ENCODE peak calls at places on chromosomes 3 and 15, in eight cellular contexts. One of them, this sample, is unnamed.

GRCh38 chr15:96560246-96560895 is 229.9 kb downstream of the NR2F2 start:
- DNase-seq in NCI-H1092 treated with DMSO at 0.1 percent for 48 hours: no peak
- DNase-seq in AG04450: no peak
- DNase-seq in CD8-positive, alpha-beta T cell: no peak
- DNase-seq in AG09309: no peak
- DNase-seq in HFFc6: no peak
- DNase-seq in memory B cell: no peak
- DNase-seq in WTC11: no peak
- DNase-seq in this sample: no peak

GRCh38 chr3:100634493-100635272 is 25.3 kb downstream of the ADGRG7 start:
- DNase-seq in NCI-H1092 treated with DMSO at 0.1 percent for 48 hours: no peak
- DNase-seq in AG04450: no peak
- DNase-seq in CD8-positive, alpha-beta T cell: no peak
- DNase-seq in AG09309: no peak
- DNase-seq in HFFc6: peak
- DNase-seq in memory B cell: peak
- DNase-seq in WTC11: no peak
- DNase-seq in this sample: no peak

GRCh38 chr3:196163687-196164493 is 47.3 kb downstream of the ZDHHC19 start:
- DNase-seq in NCI-H1092 treated with DMSO at 0.1 percent for 48 hours: no peak
- DNase-seq in AG04450: no peak
- DNase-seq in CD8-positive, alpha-beta T cell: no peak
- DNase-seq in AG09309: no peak
- DNase-seq in HFFc6: no peak
- DNase-seq in memory B cell: no peak
- DNase-seq in WTC11: no peak
- DNase-seq in this sample: no peak

GRCh38 chr3:134934933-134935332 is 139.9 kb downstream of the EPHB1 start:
- DNase-seq in NCI-H1092 treated with DMSO at 0.1 percent for 48 hours: no peak
- DNase-seq in AG04450: no peak
- DNase-seq in CD8-positive, alpha-beta T cell: no peak
- DNase-seq in AG09309: no peak
- DNase-seq in HFFc6: no peak
- DNase-seq in memory B cell: no peak
- DNase-seq in WTC11: no peak
- DNase-seq in this sample: peak

GRCh38 chr3:52053307-52054304 is 2.8 kb downstream of the DUSP7 start:
- DNase-seq in NCI-H1092 treated with DMSO at 0.1 percent for 48 hours: no peak
- DNase-seq in AG04450: no peak
- DNase-seq in CD8-positive, alpha-beta T cell: no peak
- DNase-seq in AG09309: no peak
- DNase-seq in HFFc6: peak
- DNase-seq in memory B cell: no peak
- DNase-seq in WTC11: no peak
- DNase-seq in this sample: no peak

GRCh38 chr3:12367346-12367745 is 78.5 kb downstream of the PPARG start:
- DNase-seq in NCI-H1092 treated with DMSO at 0.1 percent for 48 hours: no peak
- DNase-seq in AG04450: no peak
- DNase-seq in CD8-positive, alpha-beta T cell: no peak
- DNase-seq in AG09309: no peak
- DNase-seq in HFFc6: no peak
- DNase-seq in memory B cell: no peak
- DNase-seq in WTC11: no peak
- DNase-seq in this sample: no peak

GRCh38 chr15:59303641-59304433 is 68.8 kb downstream of the MYO1E start:
- DNase-seq in NCI-H1092 treated with DMSO at 0.1 percent for 48 hours: no peak
- DNase-seq in AG04450: no peak
- DNase-seq in CD8-positive, alpha-beta T cell: no peak
- DNase-seq in AG09309: no peak
- DNase-seq in HFFc6: peak
- DNase-seq in memory B cell: no peak
- DNase-seq in WTC11: no peak
- DNase-seq in this sample: no peak

GRCh38 chr15:70530503-70530902 is 232.9 kb downstream of the UACA start:
- DNase-seq in NCI-H1092 treated with DMSO at 0.1 percent for 48 hours: no peak
- DNase-seq in AG04450: no peak
- DNase-seq in CD8-positive, alpha-beta T cell: no peak
- DNase-seq in AG09309: no peak
- DNase-seq in HFFc6: no peak
- DNase-seq in memory B cell: no peak
- DNase-seq in WTC11: no peak
- DNase-seq in this sample: no peak

GRCh38 chr3:195011231-195011834 is 259.6 kb downstream of the XXYLT1 start:
- DNase-seq in NCI-H1092 treated with DMSO at 0.1 percent for 48 hours: no peak
- DNase-seq in AG04450: no peak
- DNase-seq in CD8-positive, alpha-beta T cell: no peak
- DNase-seq in AG09309: no peak
- DNase-seq in HFFc6: no peak
- DNase-seq in memory B cell: no peak
- DNase-seq in WTC11: no peak
- DNase-seq in this sample: peak

GRCh38 chr15:99711685-99712084 is 21.6 kb downstream of the LYSMD4 start:
- DNase-seq in NCI-H1092 treated with DMSO at 0.1 percent for 48 hours: no peak
- DNase-seq in AG04450: no peak
- DNase-seq in CD8-positive, alpha-beta T cell: no peak
- DNase-seq in AG09309: no peak
- DNase-seq in HFFc6: no peak
- DNase-seq in memory B cell: no peak
- DNase-seq in WTC11: no peak
- DNase-seq in this sample: no peak

GRCh38 chr3:100891033-100891432 is 102.2 kb downstream of the ABI3BP start:
- DNase-seq in NCI-H1092 treated with DMSO at 0.1 percent for 48 hours: no peak
- DNase-seq in AG04450: no peak
- DNase-seq in CD8-positive, alpha-beta T cell: no peak
- DNase-seq in AG09309: no peak
- DNase-seq in HFFc6: peak
- DNase-seq in memory B cell: no peak
- DNase-seq in WTC11: no peak
- DNase-seq in this sample: no peak

GRCh38 chr3:94225176-94225742 is 162.4 kb downstream of the NSUN3 start:
- DNase-seq in NCI-H1092 treated with DMSO at 0.1 percent for 48 hours: no peak
- DNase-seq in AG04450: no peak
- DNase-seq in CD8-positive, alpha-beta T cell: no peak
- DNase-seq in AG09309: no peak
- DNase-seq in HFFc6: peak
- DNase-seq in memory B cell: no peak
- DNase-seq in WTC11: no peak
- DNase-seq in this sample: no peak